ENCODE peak calls at places on chromosomes 2 and 18, in seven cellular contexts. N is HCT116, F is A549, B is body of pancreas, I is IMR-90, P is breast epithelium, J is adrenal gland. O is an unnamed sample. For H3K4me1, the result is how much of the 10 kb centered on the place peaks cover.

GRCh38 chr18:11957636-11958035 is 23.7 kb upstream of the IMPA2 start:
- DNase-seq in N (no peak), F (no peak), B (no peak), I (no peak), P (no peak), J (no peak), O (no peak)

GRCh38 chr2:219041252-219041651 is at the start of gene CFAP65:
- DNase-seq in N (peak), F (peak), B (peak), I (peak), P (no peak), J (peak), O (peak)

GRCh38 chr2:199588054-199588453 is 130.3 kb upstream of the SATB2 start:
- DNase-seq in N (no peak), F (no peak), B (no peak), I (no peak), P (no peak), J (no peak), O (no peak)

GRCh38 chr2:20198001-20198400 is 26.9 kb downstream of the SDC1 start:
- DNase-seq in N (no peak), F (no peak), B (no peak), I (no peak), P (no peak), J (no peak), O (no peak)

GRCh38 chr2:27441958-27442281 is 261 bp upstream of the KRTCAP3 start:
- DNase-seq in N (no peak), F (no peak), B (no peak), I (no peak), P (peak), J (no peak), O (no peak)

GRCh38 chr2:173355132-173355865 is 627 bp downstream of the CDCA7 start:
- DNase-seq in N (peak), F (peak), B (peak), I (peak), P (no peak), J (no peak), O (peak)

GRCh38 chr18:21897811-21898210 is 157.2 kb downstream of the MIB1 start:
- DNase-seq in N (peak), F (peak), B (peak), I (peak), P (no peak), J (peak), O (peak)

GRCh38 chr2:237235383-237236095 is 149.8 kb downstream of the COPS8 start:
- DNase-seq in N (no peak), F (no peak), B (peak), I (peak), P (peak), J (peak), O (peak)

GRCh38 chr2:180507028-180507427 is 473.4 kb upstream of the UBE2E3 start:
- DNase-seq in N (no peak), F (no peak), B (no peak), I (peak), P (no peak), J (no peak), O (no peak)

GRCh38 chr2:67412424-67412823 is 15.3 kb downstream of the ETAA1 start:
- DNase-seq in N (no peak), F (no peak), B (no peak), I (peak), P (no peak), J (no peak), O (no peak)

GRCh38 chr2:240434728-240435456 is 571 bp upstream of the GPC1 start:
- DNase-seq in N (peak), F (peak), B (peak), I (peak), P (peak), J (peak), O (peak)

GRCh38 chr2:43039376-43040080 is 186.9 kb downstream of the ZFP36L2 start:
- DNase-seq in N (no peak), F (no peak), B (no peak), I (no peak), P (no peak), J (no peak), O (no peak)

GRCh38 chr2:112335600-112335999 is 60.2 kb downstream of the ZC3H6 start:
- DNase-seq in N (no peak), F (no peak), B (no peak), I (no peak), P (no peak), J (no peak), O (no peak)

GRCh38 chr2:69296421-69296820 is 90.6 kb downstream of the GFPT1 start:
- DNase-seq in N (no peak), F (no peak), B (no peak), I (no peak), P (no peak), J (no peak), O (no peak)

GRCh38 chr2:29305762-29306161 is 190.5 kb downstream of the CLIP4 start:
- DNase-seq in N (no peak), F (no peak), B (no peak), I (no peak), P (no peak), J (no peak), O (no peak)

GRCh38 chr2:37689751-37690150 is 18.3 kb upstream of the CDC42EP3 start:
- DNase-seq in N (no peak), F (no peak), B (no peak), I (peak), P (no peak), J (no peak), O (no peak)

GRCh38 chr2:197205590-197206215 is 104.9 kb downstream of the ANKRD44 start:
- DNase-seq in N (no peak), F (no peak), B (no peak), I (no peak), P (no peak), J (no peak), O (no peak)
- TF ChIP-seq POLR2A in N (no peak), F (no peak), B (no peak), I (no peak), P (no peak), J (no peak), O (no peak)

GRCh38 chr2:215137741-215138340 is 585 bp downstream of the ABCA12 start:
- DNase-seq in N (peak), F (no peak), B (no peak), I (peak), P (no peak), J (no peak), O (no peak)
- H3K4me1 ChIP-seq in N (under half), F (under half), B (under half), I (under half), P (under half), J (under half), O (under half)

GRCh38 chr2:121881950-121882349 is 126.5 kb downstream of the TSN start:
- DNase-seq in N (no peak), F (no peak), B (no peak), I (no peak), P (no peak), J (no peak), O (no peak)
- TF ChIP-seq CTCF in N (no peak), F (no peak), B (no peak), I (no peak), P (no peak), J (no peak), O (no peak)

GRCh38 chr2:216617159-216617815 is 15.9 kb upstream of the IGFBP2 start:
- DNase-seq in N (no peak), F (no peak), B (no peak), I (no peak), P (no peak), J (no peak), O (no peak)

GRCh38 chr2:216616083-216616678 is 17.0 kb upstream of the IGFBP2 start:
- DNase-seq in N (no peak), F (no peak), B (no peak), I (no peak), P (no peak), J (no peak), O (no peak)

GRCh38 chr2:216619411-216620393 is 13.5 kb upstream of the IGFBP2 start:
- DNase-seq in N (no peak), F (no peak), B (no peak), I (peak), P (no peak), J (no peak), O (no peak)

GRCh38 chr2:216618785-216619184 is 14.4 kb upstream of the IGFBP2 start:
- DNase-seq in N (no peak), F (no peak), B (no peak), I (no peak), P (no peak), J (no peak), O (no peak)

GRCh38 chr2:216615298-216616082 is 17.7 kb upstream of the IGFBP2 start:
- DNase-seq in N (no peak), F (no peak), B (peak), I (no peak), P (no peak), J (no peak), O (no peak)
- TF ChIP-seq POLR2A in N (no peak), F (no peak), B (no peak), I (no peak), P (no peak), J (no peak), O (no peak)

GRCh38 chr2:47046271-47046670 is 108.8 kb downstream of the STPG4 start:
- DNase-seq in N (no peak), F (no peak), B (no peak), I (no peak), P (no peak), J (no peak), O (no peak)
- H3K4me1 ChIP-seq in N (under half), F (under half), B (under half), I (under half), P (under half), J (under half), O (under half)